ENCODE peak calls at places on chromosomes 11 and 22, in four cellular contexts. F is osteoblast, C is epithelial cell of esophagus, L is glutamatergic neuron. N is an unnamed sample.
A peak's percentile ranks its signal among the peaks of the same experiment; 100 is the strongest.

GRCh38 chr11:33391188-33391892 is 134.2 kb downstream of the HIPK3 start:
- DNase-seq in L (no peak), C (no peak), F (no peak), N (no peak)

GRCh38 chr11:44004452-44004833 is 43.3 kb upstream of the ACCSL start:
- DNase-seq in F (peak; percentile 63), C (no peak), L (no peak), N (no peak)

GRCh38 chr11:59012942-59013256 is 73.2 kb upstream of the GLYATL1B start:
- DNase-seq in F (no peak), C (no peak), L (no peak), N (no peak)

GRCh38 chr22:27377901-27378300 is 423.7 kb downstream of the MN1 start:
- DNase-seq in C (peak; percentile 14), F (no peak), L (peak; percentile 40), N (no peak)

GRCh38 chr22:40486962-40487602 is 116.7 kb downstream of the SGSM3 start:
- DNase-seq in L (no peak), F (no peak), C (no peak), N (no peak)

GRCh38 chr11:1391165-1392010 is 1.7 kb downstream of the BRSK2 start:
- DNase-seq in C (no peak), F (peak; percentile 67), L (peak; percentile 83), N (no peak)

GRCh38 chr11:92393218-92393617 is 168.6 kb downstream of the FAT3 start:
- DNase-seq in F (no peak), L (peak; percentile 36), C (no peak), N (no peak)

GRCh38 chr11:259374-259773 is 18.8 kb upstream of the NLRP6 start:
- DNase-seq in C (no peak), L (no peak), F (no peak), N (no peak)

GRCh38 chr11:71298016-71298550 is 45.7 kb upstream of the SHANK2 start:
- DNase-seq in F (no peak), C (no peak), L (no peak), N (no peak)

GRCh38 chr11:129440028-129440630 is 64.5 kb downstream of the BARX2 start:
- DNase-seq in F (no peak), C (peak; percentile 100), L (no peak), N (no peak)

GRCh38 chr11:45086526-45086925 is 59.9 kb upstream of the PRDM11 start:
- DNase-seq in F (no peak), C (no peak), L (no peak), N (no peak)

GRCh38 chr11:94134651-94135512 is 6.2 kb downstream of the PANX1 start:
- DNase-seq in L (no peak), F (peak; percentile 86), C (peak; percentile 92), N (no peak)

GRCh38 chr11:115391162-115391561 is 113.1 kb downstream of the CADM1 start:
- DNase-seq in L (no peak), F (no peak), C (no peak), N (no peak)

GRCh38 chr22:29167032-29167911 is 38.4 kb upstream of the EMID1 start:
- DNase-seq in C (no peak), F (no peak), L (no peak), N (peak; percentile 49)

GRCh38 chr11:111814106-111814505 is 47.9 kb upstream of the PPP2R1B start:
- DNase-seq in C (no peak), F (no peak), L (no peak), N (no peak)

GRCh38 chr11:125175896-125176575 is 11.5 kb downstream of the PKNOX2 start:
- DNase-seq in L (no peak), C (no peak), F (no peak), N (no peak)

GRCh38 chr22:36678477-36678876 is 25.1 kb downstream of the CACNG2 start:
- DNase-seq in F (no peak), C (no peak), L (no peak), N (no peak)

GRCh38 chr11:66489636-66490035 is 9.4 kb downstream of the DPP3 start:
- DNase-seq in C (no peak), L (no peak), F (peak; percentile 45), N (no peak)

GRCh38 chr11:112694244-112694643 is 267.0 kb upstream of the NCAM1 start:
- DNase-seq in F (no peak), C (peak; percentile 50), L (no peak), N (no peak)

GRCh38 chr11:134678744-134679143 is 266.7 kb upstream of the B3GAT1 start:
- DNase-seq in C (no peak), F (no peak), L (no peak), N (no peak)

GRCh38 chr11:69943066-69943465 is 123.8 kb upstream of the FGF3 start:
- DNase-seq in L (no peak), F (peak; percentile 78), C (peak; percentile 15), N (peak; percentile 59)
- TF ChIP-seq CTCF in L (no peak), F (peak; percentile 41), C (no peak), N (peak; percentile 44)

DNA sequence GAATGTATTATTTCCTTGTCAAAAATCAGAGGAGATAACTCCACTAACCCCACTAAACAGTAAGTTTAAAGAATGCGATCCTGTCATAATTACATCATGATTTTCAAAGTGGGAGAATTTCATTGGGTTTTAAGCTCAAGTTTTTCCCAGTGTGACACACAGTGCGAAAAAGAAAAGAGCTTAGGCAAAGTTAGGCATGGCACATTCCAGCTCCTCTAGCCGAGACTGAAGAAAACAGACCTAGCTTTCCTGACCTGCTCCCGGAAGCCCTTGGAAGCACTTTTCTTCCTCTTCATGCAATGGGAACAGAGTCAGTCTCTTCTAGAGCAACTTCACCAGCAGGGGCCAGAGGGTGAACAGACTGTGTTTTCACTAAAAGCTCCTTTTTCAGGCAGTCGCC is 76.6 kb upstream of the AKIP1 start:
- DNase-seq in C (no peak), L (no peak), F (peak; percentile 56), N (no peak)
- TF ChIP-seq CTCF in C (no peak), L (no peak), F (no peak), N (peak; percentile 18)

GRCh38 chr22:31075961-31076360 is 5.2 kb upstream of the SMTN start:
- DNase-seq in C (no peak), F (peak; percentile 76), L (no peak), N (no peak)
- TF ChIP-seq CTCF in C (no peak), F (no peak), L (no peak), N (no peak)

GRCh38 chr11:107856180-107856980 is 2.2 kb downstream of the SLC35F2 start:
- DNase-seq in L (no peak), F (no peak), C (no peak), N (no peak)

GRCh38 chr11:107859459-107860239 is 1.1 kb upstream of the SLC35F2 start:
- DNase-seq in L (peak; percentile 23), C (peak; percentile 49), F (peak; percentile 62), N (no peak)

GRCh38 chr11:107857550-107858216 is 904 bp downstream of the SLC35F2 start:
- DNase-seq in F (no peak), L (no peak), C (peak; percentile 28), N (no peak)

GRCh38 chr11:107856981-107857517 is 1.5 kb downstream of the SLC35F2 start:
- DNase-seq in L (no peak), F (no peak), C (peak; percentile 57), N (no peak)

DNA sequence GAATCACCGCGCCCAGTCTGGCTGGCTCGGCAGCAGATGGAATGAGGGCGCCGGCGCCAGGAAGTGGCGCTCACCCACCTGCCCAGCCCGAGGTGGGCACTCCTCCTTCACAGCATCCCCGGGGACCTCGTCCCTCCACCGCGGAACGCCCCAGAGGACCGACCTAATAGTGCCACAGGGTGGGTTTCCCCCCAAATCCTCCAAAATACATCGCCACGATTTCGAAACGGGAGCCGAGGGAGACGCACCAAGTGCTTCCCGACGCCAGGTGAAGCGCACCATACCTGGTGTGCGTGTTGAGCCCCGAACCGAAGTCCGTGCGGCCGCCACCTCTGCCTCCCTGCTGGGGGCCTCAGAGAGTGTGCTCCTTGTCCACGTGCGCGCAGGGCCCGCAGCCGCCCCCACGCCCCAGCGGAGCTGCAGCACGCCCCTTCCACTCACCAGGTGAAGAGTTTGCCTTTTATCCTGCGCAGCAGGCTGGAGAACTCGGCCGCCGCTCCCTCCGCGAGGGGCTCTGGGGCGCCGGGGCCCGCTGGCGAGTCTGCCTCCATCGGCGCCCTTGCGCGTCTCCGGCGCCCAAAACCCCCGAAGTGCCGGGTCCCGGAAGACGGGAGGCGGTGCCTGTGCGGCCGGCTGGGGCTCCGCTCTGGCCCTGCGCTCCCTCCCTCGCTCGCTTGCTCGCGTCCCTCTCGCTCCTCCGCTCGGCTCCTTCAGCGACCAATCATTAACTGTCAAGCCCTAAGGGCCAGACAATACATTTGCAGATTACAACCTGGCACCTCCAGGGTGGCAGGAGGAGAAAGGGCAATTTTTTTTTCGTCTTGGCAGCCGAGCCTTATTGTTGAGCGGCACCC is at the start of gene SLC35F2:
- DNase-seq in C (peak; percentile 86), F (peak; percentile 86), L (peak; percentile 74), N (no peak)
- TF ChIP-seq CTCF in C (no peak), F (no peak), L (no peak), N (no peak)

GRCh38 chr22:50691521-50691920 is 18.9 kb downstream of the SHANK3 start:
- DNase-seq in L (no peak), C (peak; percentile 50), F (peak; percentile 90), N (no peak)
- TF ChIP-seq CTCF in L (peak; percentile 36), C (peak; percentile 67), F (peak; percentile 67), N (peak; percentile 81)

N was measured in chondrocyte.